ENCODE peak calls at places on chromosomes 11 and 22, in four cellular contexts. O is upper lobe of left lung, I is neural progenitor cell, A is sigmoid colon. H is an unnamed sample. For H3K9me3, the result is how much of the 10 kb centered on the place peaks cover.

GRCh38 chr11:79082280-79082679 is 358.6 kb downstream of the TENM4 start:
- DNase-seq in A (no peak), I (no peak), O (no peak), H (no peak)

GRCh38 chr11:91795139-91795887 is 429.3 kb upstream of the FAT3 start:
- DNase-seq in A (no peak), O (no peak), I (no peak), H (no peak)

GRCh38 chr11:117877120-117877784 is 794 bp upstream of the FXYD6 start:
- DNase-seq in I (no peak), O (no peak), A (peak), H (no peak)

GRCh38 chr11:11072067-11072466 is 214.2 kb upstream of the ZBED5 start:
- DNase-seq in O (no peak), A (no peak), I (no peak), H (no peak)

GRCh38 chr11:92296138-92296515 is 71.5 kb downstream of the FAT3 start:
- DNase-seq in I (no peak), A (no peak), O (no peak), H (no peak)

GRCh38 chr11:111913997-111914396 is 1.5 kb downstream of the HSPB2 start:
- DNase-seq in A (peak), O (no peak), I (no peak), H (no peak)

GRCh38 chr22:49763138-49763537 is 64.5 kb downstream of the BRD1 start:
- DNase-seq in I (no peak), A (no peak), O (no peak), H (no peak)

GRCh38 chr11:114193730-114194674 is 102.2 kb upstream of the NNMT start:
- DNase-seq in O (no peak), A (no peak), I (no peak), H (no peak)

GRCh38 chr22:42317691-42318547 is 47.5 kb upstream of the TCF20 start:
- DNase-seq in O (peak), A (peak), I (no peak), H (no peak)

GRCh38 chr22:44825310-44826150 is 73.2 kb downstream of the ARHGAP8 start:
- DNase-seq in I (no peak), O (peak), A (peak), H (no peak)

GRCh38 chr11:74205181-74205580 is 34.1 kb downstream of the PPME1 start:
- DNase-seq in I (no peak), O (no peak), A (no peak), H (no peak)

GRCh38 chr11:35786918-35787557 is 124.5 kb downstream of the TRIM44 start:
- DNase-seq in I (no peak), O (peak), A (no peak), H (no peak)

GRCh38 chr11:130705670-130706421 is 210.4 kb downstream of the SNX19 start:
- DNase-seq in O (no peak), I (no peak), A (no peak), H (no peak)

GRCh38 chr11:85810871-85811611 is at the start of gene SYTL2:
- DNase-seq in O (peak), I (peak), A (peak), H (peak)

GRCh38 chr11:131391161-131391560 is 20.7 kb downstream of the NTM start:
- DNase-seq in O (no peak), I (no peak), A (no peak), H (no peak)

GRCh38 chr22:32764330-32765116 is 37.0 kb upstream of the TIMP3 start:
- DNase-seq in O (no peak), A (peak), I (no peak), H (no peak)

GRCh38 chr11:64598106-64598796 is 7.2 kb downstream of the SLC22A12 start:
- DNase-seq in I (no peak), O (no peak), A (no peak), H (no peak)

GRCh38 chr22:37549704-37550059 is 10.6 kb upstream of the CDC42EP1 start:
- DNase-seq in A (no peak), I (peak), O (no peak), H (no peak)

GRCh38 chr11:62071408-62071807 is 52.4 kb upstream of the INCENP start:
- DNase-seq in A (no peak), O (no peak), I (no peak), H (no peak)

GRCh38 chr11:86676533-86677154 is 4.2 kb upstream of the ME3 start:
- DNase-seq in O (no peak), I (peak), A (no peak), H (no peak)

GRCh38 chr11:72326151-72326842 is 82.3 kb upstream of the PHOX2A start:
- DNase-seq in A (no peak), O (no peak), I (no peak), H (no peak)

GRCh38 chr11:66800720-66801428 is 42.4 kb upstream of the RCE1 start:
- DNase-seq in A (no peak), I (no peak), O (no peak), H (no peak)

GRCh38 chr22:20494978-20495860 is at the start of gene KLHL22:
- DNase-seq in A (peak), O (peak), I (no peak), H (peak)

GRCh38 chr11:26974068-26974790 is 19.7 kb upstream of the FIBIN start:
- DNase-seq in A (no peak), O (no peak), I (peak), H (no peak)

GRCh38 chr11:63901660-63902059 is 15.3 kb downstream of the RCOR2 start:
- DNase-seq in O (no peak), I (no peak), A (no peak), H (no peak)

GRCh38 chr22:45708145-45708544 is 36.5 kb downstream of the ATXN10 start:
- DNase-seq in A (no peak), O (no peak), I (no peak), H (no peak)

GRCh38 chr22:44171486-44172076 is 9.1 kb upstream of the PARVG start:
- DNase-seq in O (no peak), A (no peak), I (no peak), H (no peak)

GRCh38 chr22:25098445-25099081 is 101.1 kb upstream of the CRYBB3 start:
- DNase-seq in O (no peak), I (peak), A (no peak), H (no peak)

GRCh38 chr22:47618611-47619010 is 856.2 kb downstream of the TBC1D22A start:
- DNase-seq in A (no peak), O (no peak), I (no peak), H (no peak)
- H3K9me3 ChIP-seq in A (under half), O (under half), I (under half), H (under half)

GRCh38 chr11:69996451-69996850 is 81.7 kb upstream of the ANO1 start:
- DNase-seq in I (no peak), A (no peak), O (no peak), H (no peak)
- H3K27ac ChIP-seq in I (no peak), A (no peak), O (no peak), H (no peak)

GRCh38 chr11:126863294-126863997 is 137.1 kb downstream of the KIRREL3 start:
- DNase-seq in A (no peak), I (no peak), O (no peak), H (no peak)
- TF ChIP-seq CTCF in A (no peak), I (no peak), O (no peak), H (no peak)

GRCh38 chr22:47544696-47545095 is 782.2 kb downstream of the TBC1D22A start:
- DNase-seq in O (no peak), I (no peak), A (no peak), H (no peak)
- H3K9me3 ChIP-seq in O (under half), I (under half), A (under half), H (under half)

GRCh38 chr11:1037506-1038055 is 1.1 kb upstream of the MUC6 start:
- DNase-seq in I (no peak), A (no peak), O (peak), H (no peak)
- H3K27ac ChIP-seq in I (no peak), A (no peak), O (no peak), H (no peak)

GRCh38 chr11:115984228-115984627 is 480.0 kb upstream of the CADM1 start:
- DNase-seq in O (no peak), A (no peak), I (no peak), H (no peak)

GRCh38 chr11:115993613-115994012 is 489.4 kb upstream of the CADM1 start:
- DNase-seq in I (no peak), A (no peak), O (no peak), H (no peak)

GRCh38 chr11:115985896-115986295 is 481.7 kb upstream of the CADM1 start:
- DNase-seq in O (no peak), I (no peak), A (no peak), H (no peak)

DNA sequence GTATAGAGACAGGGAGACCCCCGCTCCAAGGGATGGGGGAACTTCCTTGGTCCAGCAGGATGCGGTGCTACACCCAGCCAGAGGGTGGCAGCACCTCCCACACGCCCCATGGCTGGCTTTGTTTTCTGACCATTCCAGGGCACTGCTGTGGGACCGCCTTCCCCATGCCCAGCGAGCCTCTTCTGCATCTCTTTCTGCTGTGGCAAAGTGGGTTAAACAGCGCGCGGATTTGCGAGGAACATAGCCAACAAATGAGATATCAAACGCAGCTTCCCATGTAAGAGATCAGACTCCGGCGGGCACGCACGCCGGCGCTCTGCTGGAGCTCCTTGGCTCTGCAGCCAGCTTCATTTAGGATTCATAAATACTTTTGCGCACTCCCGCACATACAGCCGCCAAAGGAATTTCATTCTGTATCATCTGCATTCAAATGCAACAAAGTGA is 485.8 kb upstream of the CADM1 start:
- DNase-seq in A (no peak), I (peak), O (peak), H (no peak)
- TF ChIP-seq CTCF in A (peak), I (peak), O (peak), H (no peak)

H was measured in CD4-positive, alpha-beta T cell.